ENCODE peak calls at places on chromosome 14, in six cellular contexts. W is H1, U is adrenal gland, D is stomach, M is tibial nerve, Y is A549. F is an unnamed sample.

GRCh38 chr14:96793547-96793946 is 3.6 kb upstream of the VRK1 start:
- DNase-seq in W (no peak), D (no peak), M (no peak), U (no peak), Y (no peak), F (no peak)

GRCh38 chr14:95784137-95784536 is 70.2 kb upstream of the TCL1A start:
- DNase-seq in D (no peak), Y (no peak), W (no peak), U (no peak), M (no peak), F (peak)

GRCh38 chr14:96824283-96824682 is 27.1 kb downstream of the VRK1 start:
- DNase-seq in D (no peak), M (no peak), W (no peak), U (no peak), Y (no peak), F (no peak)

GRCh38 chr14:93937519-93937918 is 10.4 kb downstream of the FAM181A start:
- DNase-seq in Y (no peak), M (no peak), W (no peak), U (no peak), D (no peak), F (no peak)

GRCh38 chr14:92625213-92625612 is 111.6 kb downstream of the RIN3 start:
- DNase-seq in U (no peak), Y (peak), W (no peak), M (peak), D (no peak), F (no peak)

GRCh38 chr14:100168515-100168914 is 9.1 kb upstream of the DEGS2 start:
- DNase-seq in M (no peak), U (no peak), Y (no peak), D (no peak), W (no peak), F (peak)

GRCh38 chr14:92382677-92383076 is 59.7 kb downstream of the SLC24A4 start:
- DNase-seq in U (peak), Y (peak), M (no peak), D (no peak), W (no peak), F (no peak)

GRCh38 chr14:41607966-41608663 is 1.4 kb downstream of the LRFN5 start:
- DNase-seq in W (peak), U (no peak), Y (no peak), M (no peak), D (no peak), F (no peak)

GRCh38 chr14:29868000-29868399 is 59.6 kb downstream of the PRKD1 start:
- DNase-seq in M (no peak), D (no peak), Y (no peak), W (no peak), U (no peak), F (no peak)

GRCh38 chr14:96576359-96576758 is 74.2 kb downstream of the PAPOLA start:
- DNase-seq in M (no peak), W (no peak), Y (no peak), D (no peak), U (no peak), F (no peak)

DNA sequence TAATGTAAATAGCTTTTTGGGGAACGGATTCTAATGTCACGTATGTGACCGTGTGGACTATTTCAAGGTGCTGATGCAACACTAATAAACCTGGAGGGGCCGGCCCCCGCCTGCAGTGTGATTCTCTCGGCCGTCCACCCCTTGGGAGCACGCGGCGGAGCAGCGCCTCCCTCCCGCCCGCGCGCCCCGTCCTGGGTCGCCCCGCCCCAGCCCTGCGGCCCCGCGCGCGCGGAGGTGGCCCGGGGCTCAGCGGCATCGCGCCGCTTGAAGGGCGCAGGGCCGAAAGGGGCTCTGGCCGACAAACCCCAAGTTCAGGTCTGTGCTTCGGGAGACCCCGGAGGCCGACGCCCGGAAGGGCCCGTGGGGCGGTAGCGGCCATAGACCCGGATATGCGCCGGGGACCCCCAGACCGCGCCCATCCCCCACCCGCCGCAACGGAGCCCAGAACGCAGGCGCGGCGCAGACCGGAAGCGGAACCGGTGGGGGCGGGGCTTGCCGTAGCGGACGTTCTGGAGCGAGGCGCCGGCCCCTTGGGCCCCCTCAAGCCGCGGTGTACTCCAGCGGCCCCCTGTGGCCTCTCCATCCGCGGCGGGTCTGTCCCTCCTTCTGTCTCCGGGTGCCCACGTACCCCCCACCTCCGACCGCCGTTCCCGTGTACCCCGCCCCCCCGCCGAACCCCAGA is at the start of gene TEX22:
- DNase-seq in M (peak), D (peak), Y (peak), W (peak), U (peak), F (peak)
- TF ChIP-seq POLR2A in M (peak), D (no peak), Y (peak), W (no peak), U (peak), F (peak)

DNA sequence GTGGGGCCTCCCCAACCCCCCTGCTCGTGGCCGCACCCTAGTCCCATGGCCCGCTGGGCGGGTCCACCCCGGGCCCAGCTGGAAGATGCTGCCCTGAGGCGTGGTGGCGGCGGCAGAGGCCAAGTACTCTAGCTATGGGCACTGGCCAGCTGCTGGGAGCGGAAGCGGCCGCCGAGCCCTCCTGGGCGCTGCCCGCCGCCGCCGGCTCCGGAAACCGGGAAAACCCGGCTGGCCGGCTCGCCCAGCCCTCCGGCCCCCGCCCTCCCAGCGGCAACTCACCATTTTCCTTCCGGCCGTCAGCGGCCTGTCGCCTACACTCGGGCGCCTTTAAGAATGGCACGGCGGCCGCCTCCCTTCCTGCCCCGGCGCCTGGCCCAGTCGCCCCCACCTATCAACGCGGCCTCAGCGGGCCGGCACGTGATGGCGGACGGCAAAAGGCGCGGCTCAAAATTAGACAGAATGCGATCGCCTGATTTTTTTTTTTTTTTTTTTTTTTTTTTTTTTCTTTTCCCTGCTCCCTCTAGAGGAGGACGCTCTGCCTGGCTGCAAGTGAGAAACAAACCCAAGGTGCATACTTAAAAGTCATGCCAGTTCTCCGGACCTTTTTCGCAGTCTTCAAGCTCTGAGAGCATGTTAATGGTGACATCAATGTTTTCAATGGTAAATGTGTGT is at the start of gene GMFB:
- DNase-seq in M (peak), Y (peak), U (peak), W (peak), D (peak), F (peak)
- TF ChIP-seq POLR2A in M (peak), Y (peak), U (peak), W (peak), D (no peak), F (peak)

GRCh38 chr14:50002926-50003212 is 110.0 kb downstream of the ARF6 start:
- DNase-seq in Y (no peak), D (no peak), M (no peak), W (no peak), U (no peak), F (no peak)

GRCh38 chr14:49999826-50000214 is 106.9 kb downstream of the ARF6 start:
- DNase-seq in D (no peak), M (no peak), W (no peak), U (no peak), Y (no peak), F (no peak)

GRCh38 chr14:50000215-50001145 is 107.6 kb downstream of the ARF6 start:
- DNase-seq in W (peak), U (peak), D (peak), M (peak), Y (no peak), F (peak)

GRCh38 chr14:50001999-50002925 is 109.4 kb downstream of the ARF6 start:
- DNase-seq in W (no peak), M (no peak), D (peak), Y (no peak), U (no peak), F (peak)

GRCh38 chr14:50001146-50001998 is 108.5 kb downstream of the ARF6 start:
- DNase-seq in U (no peak), Y (peak), D (peak), W (peak), M (peak), F (peak)
- TF ChIP-seq POLR2A in U (no peak), Y (no peak), D (no peak), W (no peak), M (no peak), F (peak)

GRCh38 chr14:102819176-102819628 is 42.0 kb downstream of the TRAF3 start:
- DNase-seq in Y (no peak), M (no peak), W (no peak), D (peak), U (no peak), F (no peak)
- TF ChIP-seq POLR2A in Y (no peak), M (no peak), W (no peak), D (no peak), U (no peak), F (no peak)

DNA sequence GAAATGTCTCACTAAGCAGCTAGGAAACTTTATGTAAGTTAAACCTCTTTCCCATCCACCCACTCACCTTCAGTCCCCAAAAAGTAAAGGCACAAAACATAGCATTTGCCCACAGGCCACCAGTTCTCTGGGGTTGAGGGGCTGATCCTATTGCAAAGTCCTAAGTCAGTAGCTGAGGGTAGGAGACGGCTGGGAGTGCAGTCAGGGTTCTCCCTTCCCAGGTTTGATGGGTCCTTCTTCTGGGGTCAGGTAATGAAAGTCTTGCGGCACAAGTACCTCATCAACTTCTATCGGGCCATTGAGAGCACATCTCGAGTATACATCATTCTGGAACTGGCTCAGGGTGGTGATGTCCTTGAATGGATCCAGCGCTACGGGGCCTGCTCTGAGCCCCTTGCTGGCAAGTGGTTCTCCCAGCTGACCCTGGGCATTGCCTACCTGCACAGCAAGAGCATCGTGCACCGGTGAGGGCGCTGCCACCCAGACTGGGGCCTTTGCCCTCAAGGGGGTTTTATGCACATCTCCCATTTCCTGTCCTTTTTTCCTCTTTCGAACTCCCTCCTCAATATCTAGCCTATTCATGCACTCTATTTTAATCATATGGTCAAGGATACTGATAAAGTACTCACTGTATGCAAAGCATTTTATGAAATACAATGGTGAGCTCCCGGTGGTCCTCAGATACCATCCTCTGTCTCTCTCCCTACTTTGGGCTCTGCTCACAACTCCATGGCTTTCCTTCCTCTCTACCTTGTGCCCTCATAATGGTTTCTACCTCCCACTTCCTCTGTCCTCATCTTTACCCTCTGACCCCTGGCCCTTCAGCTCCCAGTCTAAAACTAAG is 986 bp downstream of the TSSK4 start:
- DNase-seq in D (no peak), M (no peak), W (no peak), U (peak), Y (no peak), F (no peak)
- TF ChIP-seq POLR2A in D (no peak), M (no peak), W (no peak), U (no peak), Y (no peak), F (no peak)

GRCh38 chr14:89303452-89304435 is 113.3 kb downstream of the FOXN3 start:
- DNase-seq in U (peak), Y (no peak), D (peak), W (no peak), M (peak), F (peak)
- TF ChIP-seq POLR2A in U (no peak), Y (no peak), D (peak), W (no peak), M (no peak), F (no peak)

DNA sequence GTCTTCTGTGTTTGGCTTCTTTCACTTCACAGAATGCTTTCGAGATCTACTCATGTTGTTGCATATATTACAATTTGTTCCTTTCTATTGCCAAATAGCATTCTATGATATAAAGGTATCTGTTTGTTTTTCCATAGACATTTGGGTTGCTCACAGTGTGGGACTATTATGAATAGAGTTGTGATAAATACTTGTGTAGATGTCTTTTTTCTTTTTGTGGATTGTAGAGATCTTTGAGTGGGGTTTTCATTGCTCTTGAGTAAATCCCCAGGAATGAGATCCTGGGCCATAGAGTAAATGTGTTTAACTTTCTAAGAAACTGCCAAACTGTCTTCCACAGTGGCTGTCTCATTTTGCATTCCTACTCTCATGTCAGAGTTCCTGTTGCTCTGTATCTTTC is 24.9 kb upstream of the CEBPE start:
- DNase-seq in W (no peak), U (no peak), M (no peak), Y (no peak), D (no peak), F (no peak)
- TF ChIP-seq POLR2A in W (no peak), U (no peak), M (no peak), Y (no peak), D (no peak), F (no peak)

GRCh38 chr14:98298481-98299227 is 973.3 kb downstream of the BCL11B start:
- DNase-seq in U (no peak), W (no peak), D (no peak), M (no peak), Y (no peak), F (no peak)

GRCh38 chr14:98304574-98304973 is 967.4 kb downstream of the BCL11B start:
- DNase-seq in U (no peak), Y (no peak), M (no peak), D (no peak), W (no peak), F (no peak)
- TF ChIP-seq POLR2A in U (no peak), Y (no peak), M (no peak), D (no peak), W (no peak), F (no peak)

GRCh38 chr14:51242545-51243490 is 2.8 kb downstream of the TMX1 start:
- DNase-seq in Y (no peak), W (no peak), M (no peak), D (no peak), U (no peak), F (no peak)

GRCh38 chr14:51236314-51236713 is 3.7 kb upstream of the TMX1 start:
- DNase-seq in M (no peak), W (no peak), U (no peak), D (no peak), Y (no peak), F (peak)

GRCh38 chr14:51244591-51244990 is 4.5 kb downstream of the TMX1 start:
- DNase-seq in M (no peak), D (no peak), Y (no peak), U (no peak), W (no peak), F (no peak)

GRCh38 chr14:51240804-51241380 is 845 bp downstream of the TMX1 start:
- DNase-seq in Y (no peak), D (no peak), M (no peak), U (no peak), W (no peak), F (no peak)

DNA sequence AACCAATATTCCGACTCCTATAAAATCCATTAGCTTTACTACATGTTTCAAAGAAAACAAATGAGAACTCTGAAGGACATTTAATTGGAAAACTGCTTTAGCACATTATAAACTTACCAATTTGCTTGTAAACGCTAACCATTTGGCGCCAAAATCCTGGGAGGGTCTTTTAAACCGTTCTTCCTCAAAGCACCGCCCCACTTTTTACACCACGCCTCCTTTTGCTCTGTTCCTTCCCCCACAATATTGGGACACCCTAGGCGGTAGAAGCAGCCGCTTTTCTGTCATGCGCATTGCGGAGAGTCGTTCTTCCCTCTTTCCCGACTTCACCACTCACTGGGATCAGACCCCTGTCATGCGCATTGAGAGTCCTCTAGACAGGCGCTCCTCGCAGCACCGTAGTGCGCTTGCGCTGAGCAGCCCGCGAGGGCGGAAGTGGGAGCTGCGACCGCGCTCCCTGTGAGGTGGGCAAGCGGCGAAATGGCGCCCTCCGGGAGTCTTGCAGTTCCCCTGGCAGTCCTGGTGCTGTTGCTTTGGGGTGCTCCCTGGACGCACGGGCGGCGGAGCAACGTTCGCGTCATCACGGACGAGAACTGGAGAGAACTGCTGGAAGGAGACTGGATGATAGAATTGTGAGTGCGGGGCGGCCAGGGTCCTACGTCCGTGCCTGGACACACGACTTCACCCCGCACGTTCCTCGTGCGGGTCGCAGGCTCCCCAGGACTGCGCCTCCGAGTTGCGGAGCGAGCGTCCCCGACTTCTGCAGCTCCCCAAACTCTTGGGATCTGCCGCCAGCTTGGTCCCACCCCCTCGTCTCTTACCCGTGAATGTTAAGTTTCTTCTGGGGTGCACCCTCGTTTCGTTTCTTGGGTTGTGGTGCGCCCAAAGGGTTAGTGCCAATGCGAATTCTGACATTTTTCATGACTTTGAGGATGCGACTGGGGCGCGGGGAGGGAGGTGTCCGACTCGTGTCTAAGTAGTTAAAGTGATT is at the start of gene TMX1:
- DNase-seq in M (peak), U (peak), W (peak), D (peak), Y (peak), F (peak)
- TF ChIP-seq POLR2A in M (peak), U (peak), W (peak), D (peak), Y (peak), F (peak)

F was measured in erythroblast.